ENCODE peak calls at places on chromosomes 16 and 17, in five cellular contexts. A is GM10248, N is AG04450, M is PC-3, X is activated B cell treated with CpG ODN at 0.5 μM for 24 hours. F is an unnamed sample.
A peak's percentile ranks its signal among the peaks of the same experiment; 100 is the strongest.

GRCh38 chr16:84155226-84155625 is 10.1 kb downstream of the DNAAF1 start:
- DNase-seq in A (no peak), N (no peak), M (no peak), X (no peak), F (no peak)

GRCh38 chr17:8632087-8632486 is 1.6 kb upstream of the MYH10 start:
- DNase-seq in A (no peak), N (no peak), M (no peak), X (no peak), F (no peak)

GRCh38 chr16:35598696-35599332 is 2139.4 kb downstream of the TP53TG3F start:
- DNase-seq in A (no peak), N (no peak), M (no peak), X (no peak), F (no peak)

GRCh38 chr17:38943607-38944006 is 18.2 kb downstream of the LASP1NB start:
- DNase-seq in A (no peak), N (no peak), M (no peak), X (no peak), F (peak; percentile 63)

GRCh38 chr17:57420674-57421392 is 164.5 kb downstream of the MSI2 start:
- DNase-seq in A (no peak), N (no peak), M (no peak), X (no peak), F (no peak)

GRCh38 chr17:75791251-75791650 is 6.6 kb downstream of the UNK start:
- DNase-seq in A (no peak), N (no peak), M (no peak), X (no peak), F (no peak)

GRCh38 chr16:88487920-88488842 is 35.1 kb downstream of the ZFPM1 start:
- DNase-seq in A (no peak), N (no peak), M (no peak), X (no peak), F (no peak)

GRCh38 chr17:39750131-39751015 is 12.6 kb downstream of the GRB7 start:
- DNase-seq in A (no peak), N (no peak), M (no peak), X (no peak), F (no peak)

GRCh38 chr16:86294535-86294934 is 215.8 kb upstream of the FOXF1 start:
- DNase-seq in A (no peak), N (peak; percentile 91), M (no peak), X (no peak), F (no peak)

GRCh38 chr17:78862073-78863023 is 21.7 kb upstream of the USP36 start:
- DNase-seq in A (no peak), N (peak; percentile 93), M (peak; percentile 98), X (no peak), F (no peak)

GRCh38 chr17:81792675-81793615 is 11.0 kb upstream of the GCGR start:
- DNase-seq in A (no peak), N (no peak), M (no peak), X (no peak), F (no peak)

GRCh38 chr16:1713331-1713730 is 7.3 kb downstream of the MAPK8IP3 start:
- DNase-seq in A (no peak), N (no peak), M (no peak), X (no peak), F (no peak)

GRCh38 chr17:2996208-2996855 is 67.1 kb downstream of the OR1D5 start:
- DNase-seq in A (no peak), N (no peak), M (no peak), X (no peak), F (no peak)

GRCh38 chr16:79334127-79334526 is 266.4 kb downstream of the MAF start:
- DNase-seq in A (no peak), N (no peak), M (no peak), X (no peak), F (no peak)

GRCh38 chr16:67605641-67606040 is 39.3 kb upstream of the CARMIL2 start:
- DNase-seq in A (no peak), N (no peak), M (no peak), X (no peak), F (no peak)

GRCh38 chr17:77124192-77124908 is 16.4 kb upstream of the SEC14L1 start:
- DNase-seq in A (no peak), N (no peak), M (peak; percentile 91), X (no peak), F (no peak)

GRCh38 chr17:71461504-71462197 is 659.2 kb upstream of the SOX9 start:
- DNase-seq in A (no peak), N (no peak), M (no peak), X (no peak), F (no peak)

GRCh38 chr17:9239260-9239820 is 218.0 kb downstream of the NTN1 start:
- DNase-seq in A (no peak), N (no peak), M (no peak), X (no peak), F (no peak)

GRCh38 chr17:35433075-35433894 is 985 bp upstream of the SLFN12 start:
- DNase-seq in A (peak; percentile 66), N (peak; percentile 98), M (peak; percentile 88), X (no peak), F (peak; percentile 16)

GRCh38 chr17:8838551-8839095 is 28.9 kb downstream of the PIK3R6 start:
- DNase-seq in A (no peak), N (no peak), M (no peak), X (no peak), F (no peak)

GRCh38 chr16:1691956-1692355 is 13.9 kb downstream of the JPT2 start:
- DNase-seq in A (no peak), N (no peak), M (peak; percentile 93), X (no peak), F (no peak)

GRCh38 chr16:64121473-64121872 is 1000.4 kb downstream of the CDH11 start:
- DNase-seq in A (no peak), N (peak; percentile 3), M (peak; percentile 83), X (no peak), F (no peak)

GRCh38 chr16:4855371-4855770 is 8.1 kb downstream of the UBN1 start:
- DNase-seq in A (no peak), N (no peak), M (no peak), X (no peak), F (no peak)
- TF ChIP-seq CTCF in A (no peak), N (no peak), M (no peak), X (no peak), F (no peak)

GRCh38 chr17:11351479-11351878 is 110.5 kb downstream of the SHISA6 start:
- DNase-seq in A (no peak), N (no peak), M (no peak), X (no peak), F (no peak)
- TF ChIP-seq CTCF in A (no peak), N (no peak), M (no peak), X (no peak), F (no peak)

GRCh38 chr16:73050115-73051099 is 2.5 kb upstream of the ZFHX3 start:
- DNase-seq in A (no peak), N (no peak), M (no peak), X (no peak), F (no peak)
- TF ChIP-seq CTCF in A (no peak), N (no peak), M (no peak), X (no peak), F (no peak)

GRCh38 chr17:29384901-29385300 is 5.3 kb upstream of the TAOK1 start:
- DNase-seq in A (no peak), N (no peak), M (peak; percentile 33), X (no peak), F (no peak)
- TF ChIP-seq CTCF in A (no peak), N (no peak), M (peak; percentile 28), X (no peak), F (no peak)